ENCODE peak calls at places on chromosomes 7 and 10, in four cellular contexts. U is GM12892; G is fibroblast of lung; C is activated naive CD4-positive, alpha-beta T cell. N is an unnamed sample.
A peak's percentile ranks its signal among the peaks of the same experiment; 100 is the strongest.

GRCh38 chr7:103348959-103349358 is 1.5 kb downstream of the PSMC2 start:
- DNase-seq in G (no peak), C (no peak), U (no peak), N (no peak)

GRCh38 chr7:132239422-132239994 is 336.8 kb downstream of the PLXNA4 start:
- DNase-seq in U (no peak), G (no peak), C (no peak), N (no peak)

GRCh38 chr10:86899128-86899527 is 58.3 kb downstream of the MMRN2 start:
- DNase-seq in C (no peak), G (peak; percentile 3), U (no peak), N (no peak)

GRCh38 chr10:32445740-32446615 is at the start of gene CCDC7:
- DNase-seq in U (peak; percentile 65), G (peak; percentile 90), C (peak; percentile 71), N (peak; percentile 86)

GRCh38 chr7:3464900-3465622 is 164.0 kb downstream of the SDK1 start:
- DNase-seq in G (no peak), U (no peak), C (no peak), N (peak; percentile 74)

GRCh38 chr10:18504161-18504560 is 147.2 kb downstream of the NSUN6 start:
- DNase-seq in C (no peak), U (no peak), G (no peak), N (no peak)

GRCh38 chr7:7157177-7157886 is 25.0 kb upstream of the C1GALT1 start:
- DNase-seq in U (peak; percentile 13), C (no peak), G (peak; percentile 93), N (peak; percentile 71)

GRCh38 chr7:111510584-111511378 is 51.5 kb downstream of the IMMP2L start:
- DNase-seq in U (no peak), C (no peak), G (no peak), N (no peak)

GRCh38 chr10:127047878-127048238 is 142.6 kb downstream of the DOCK1 start:
- DNase-seq in U (no peak), G (no peak), C (no peak), N (no peak)

GRCh38 chr7:54245046-54245445 is 297.1 kb upstream of the VSTM2A start:
- DNase-seq in U (no peak), G (no peak), C (no peak), N (no peak)

GRCh38 chr7:158885624-158886023 is 29.3 kb downstream of the DYNC2I1 start:
- DNase-seq in C (no peak), G (no peak), U (no peak), N (no peak)

GRCh38 chr7:92831716-92832622 is 4.4 kb downstream of the CDK6 start:
- DNase-seq in G (peak; percentile 95), U (no peak), C (no peak), N (no peak)

GRCh38 chr7:114765331-114766125 is 156.4 kb upstream of the MDFIC start:
- DNase-seq in C (no peak), G (no peak), U (no peak), N (no peak)

GRCh38 chr7:138828302-138828701 is 30.3 kb upstream of the ATP6V0A4 start:
- DNase-seq in C (no peak), U (no peak), G (no peak), N (no peak)

GRCh38 chr7:108130261-108130660 is at the start of gene LAMB4:
- DNase-seq in C (no peak), G (no peak), U (no peak), N (no peak)

GRCh38 chr7:12110425-12110824 is 100.7 kb upstream of the TMEM106B start:
- DNase-seq in U (no peak), C (no peak), G (no peak), N (no peak)

GRCh38 chr10:116891208-116891607 is 41.9 kb downstream of the ENO4 start:
- DNase-seq in C (no peak), U (no peak), G (peak; percentile 87), N (no peak)

GRCh38 chr7:131560061-131560460 is 3.6 kb upstream of the PODXL start:
- DNase-seq in C (no peak), G (no peak), U (no peak), N (no peak)

GRCh38 chr7:120060283-120060682 is 212.7 kb upstream of the KCND2 start:
- DNase-seq in G (peak; percentile 49), U (no peak), C (no peak), N (no peak)

GRCh38 chr7:156380261-156380660 is 260.3 kb upstream of the RNF32 start:
- DNase-seq in U (no peak), G (no peak), C (no peak), N (no peak)